ENCODE peak calls at places on chromosomes 11 and 22, in nine cellular contexts. One of them, this sample, is unnamed.

GRCh38 chr11:97389270-97389669 is 999.5 kb downstream of the JRKL start:
- DNase-seq in fibroblast of lung: no peak
- DNase-seq in AG20443: no peak
- DNase-seq in activated CD4-positive, alpha-beta T cell treated with anti-CD3 and anti-CD28 coated beads for 48 hours: no peak
- DNase-seq in ovary: no peak
- DNase-seq in stimulated activated CD4-positive, alpha-beta T cell treated with anti-CD3 and anti-CD28 coated beads, Interleukin-2, amount 100 ng/mL, for 48 hours: no peak
- DNase-seq in NCI-H446 treated with DMSO at 0.1 percent for 48 hours: no peak
- DNase-seq in activated naive CD4-positive, alpha-beta T cell: no peak
- DNase-seq in stimulated activated CD8-positive, alpha-beta memory T cell treated with anti-CD3 and anti-CD28 coated beads, Interleukin-4, amount 100 ng/mL, for 24 hours: no peak
- DNase-seq in this sample: no peak

GRCh38 chr11:33383075-33383919 is 126.1 kb downstream of the HIPK3 start:
- DNase-seq in fibroblast of lung: no peak
- DNase-seq in AG20443: no peak
- DNase-seq in activated CD4-positive, alpha-beta T cell treated with anti-CD3 and anti-CD28 coated beads for 48 hours: no peak
- DNase-seq in activated naive CD4-positive, alpha-beta T cell: no peak
- DNase-seq in ovary: no peak
- DNase-seq in NCI-H446 treated with DMSO at 0.1 percent for 48 hours: no peak
- DNase-seq in stimulated activated CD8-positive, alpha-beta memory T cell treated with anti-CD3 and anti-CD28 coated beads, Interleukin-4, amount 100 ng/mL, for 24 hours: no peak
- DNase-seq in stimulated activated CD4-positive, alpha-beta T cell treated with anti-CD3 and anti-CD28 coated beads, Interleukin-2, amount 100 ng/mL, for 48 hours: no peak
- DNase-seq in this sample: no peak

GRCh38 chr11:100578966-100579365 is 108.1 kb upstream of the ARHGAP42 start:
- DNase-seq in AG20443: no peak
- DNase-seq in activated naive CD4-positive, alpha-beta T cell: no peak
- DNase-seq in stimulated activated CD8-positive, alpha-beta memory T cell treated with anti-CD3 and anti-CD28 coated beads, Interleukin-4, amount 100 ng/mL, for 24 hours: no peak
- DNase-seq in stimulated activated CD4-positive, alpha-beta T cell treated with anti-CD3 and anti-CD28 coated beads, Interleukin-2, amount 100 ng/mL, for 48 hours: no peak
- DNase-seq in NCI-H446 treated with DMSO at 0.1 percent for 48 hours: no peak
- DNase-seq in ovary: no peak
- DNase-seq in fibroblast of lung: peak
- DNase-seq in activated CD4-positive, alpha-beta T cell treated with anti-CD3 and anti-CD28 coated beads for 48 hours: no peak
- DNase-seq in this sample: no peak

GRCh38 chr11:71169328-71169727 is 83.0 kb downstream of the SHANK2 start:
- DNase-seq in activated CD4-positive, alpha-beta T cell treated with anti-CD3 and anti-CD28 coated beads for 48 hours: no peak
- DNase-seq in AG20443: no peak
- DNase-seq in ovary: no peak
- DNase-seq in NCI-H446 treated with DMSO at 0.1 percent for 48 hours: no peak
- DNase-seq in stimulated activated CD8-positive, alpha-beta memory T cell treated with anti-CD3 and anti-CD28 coated beads, Interleukin-4, amount 100 ng/mL, for 24 hours: no peak
- DNase-seq in fibroblast of lung: no peak
- DNase-seq in activated naive CD4-positive, alpha-beta T cell: no peak
- DNase-seq in stimulated activated CD4-positive, alpha-beta T cell treated with anti-CD3 and anti-CD28 coated beads, Interleukin-2, amount 100 ng/mL, for 48 hours: no peak
- DNase-seq in this sample: no peak

GRCh38 chr11:94768602-94769511 is 701 bp downstream of the AMOTL1 start:
- DNase-seq in fibroblast of lung: peak
- DNase-seq in activated naive CD4-positive, alpha-beta T cell: no peak
- DNase-seq in AG20443: peak
- DNase-seq in stimulated activated CD8-positive, alpha-beta memory T cell treated with anti-CD3 and anti-CD28 coated beads, Interleukin-4, amount 100 ng/mL, for 24 hours: no peak
- DNase-seq in ovary: peak
- DNase-seq in stimulated activated CD4-positive, alpha-beta T cell treated with anti-CD3 and anti-CD28 coated beads, Interleukin-2, amount 100 ng/mL, for 48 hours: no peak
- DNase-seq in NCI-H446 treated with DMSO at 0.1 percent for 48 hours: no peak
- DNase-seq in activated CD4-positive, alpha-beta T cell treated with anti-CD3 and anti-CD28 coated beads for 48 hours: peak
- DNase-seq in this sample: peak

GRCh38 chr22:36775589-36775965 is 342 bp downstream of the IFT27 start:
- DNase-seq in stimulated activated CD4-positive, alpha-beta T cell treated with anti-CD3 and anti-CD28 coated beads, Interleukin-2, amount 100 ng/mL, for 48 hours: peak
- DNase-seq in fibroblast of lung: peak
- DNase-seq in ovary: peak
- DNase-seq in activated CD4-positive, alpha-beta T cell treated with anti-CD3 and anti-CD28 coated beads for 48 hours: peak
- DNase-seq in activated naive CD4-positive, alpha-beta T cell: peak
- DNase-seq in stimulated activated CD8-positive, alpha-beta memory T cell treated with anti-CD3 and anti-CD28 coated beads, Interleukin-4, amount 100 ng/mL, for 24 hours: peak
- DNase-seq in NCI-H446 treated with DMSO at 0.1 percent for 48 hours: no peak
- DNase-seq in AG20443: no peak
- DNase-seq in this sample: peak

GRCh38 chr11:30889116-30889765 is 303.1 kb upstream of the MPPED2 start:
- DNase-seq in stimulated activated CD4-positive, alpha-beta T cell treated with anti-CD3 and anti-CD28 coated beads, Interleukin-2, amount 100 ng/mL, for 48 hours: no peak
- DNase-seq in NCI-H446 treated with DMSO at 0.1 percent for 48 hours: no peak
- DNase-seq in fibroblast of lung: peak
- DNase-seq in ovary: no peak
- DNase-seq in stimulated activated CD8-positive, alpha-beta memory T cell treated with anti-CD3 and anti-CD28 coated beads, Interleukin-4, amount 100 ng/mL, for 24 hours: no peak
- DNase-seq in AG20443: peak
- DNase-seq in activated CD4-positive, alpha-beta T cell treated with anti-CD3 and anti-CD28 coated beads for 48 hours: no peak
- DNase-seq in activated naive CD4-positive, alpha-beta T cell: no peak
- DNase-seq in this sample: no peak

GRCh38 chr11:94851864-94852581 is 83.9 kb downstream of the AMOTL1 start:
- DNase-seq in activated CD4-positive, alpha-beta T cell treated with anti-CD3 and anti-CD28 coated beads for 48 hours: no peak
- DNase-seq in AG20443: no peak
- DNase-seq in activated naive CD4-positive, alpha-beta T cell: no peak
- DNase-seq in ovary: no peak
- DNase-seq in stimulated activated CD4-positive, alpha-beta T cell treated with anti-CD3 and anti-CD28 coated beads, Interleukin-2, amount 100 ng/mL, for 48 hours: no peak
- DNase-seq in stimulated activated CD8-positive, alpha-beta memory T cell treated with anti-CD3 and anti-CD28 coated beads, Interleukin-4, amount 100 ng/mL, for 24 hours: no peak
- DNase-seq in NCI-H446 treated with DMSO at 0.1 percent for 48 hours: peak
- DNase-seq in fibroblast of lung: no peak
- DNase-seq in this sample: no peak

GRCh38 chr11:119529936-119530335 is 107.0 kb upstream of the THY1 start:
- DNase-seq in ovary: no peak
- DNase-seq in AG20443: no peak
- DNase-seq in NCI-H446 treated with DMSO at 0.1 percent for 48 hours: no peak
- DNase-seq in fibroblast of lung: no peak
- DNase-seq in activated naive CD4-positive, alpha-beta T cell: no peak
- DNase-seq in activated CD4-positive, alpha-beta T cell treated with anti-CD3 and anti-CD28 coated beads for 48 hours: no peak
- DNase-seq in stimulated activated CD4-positive, alpha-beta T cell treated with anti-CD3 and anti-CD28 coated beads, Interleukin-2, amount 100 ng/mL, for 48 hours: no peak
- DNase-seq in stimulated activated CD8-positive, alpha-beta memory T cell treated with anti-CD3 and anti-CD28 coated beads, Interleukin-4, amount 100 ng/mL, for 24 hours: no peak
- DNase-seq in this sample: no peak

GRCh38 chr11:1146311-1146864 is 11.4 kb upstream of the MUC5AC start:
- DNase-seq in NCI-H446 treated with DMSO at 0.1 percent for 48 hours: no peak
- DNase-seq in fibroblast of lung: no peak
- DNase-seq in activated naive CD4-positive, alpha-beta T cell: no peak
- DNase-seq in activated CD4-positive, alpha-beta T cell treated with anti-CD3 and anti-CD28 coated beads for 48 hours: peak
- DNase-seq in stimulated activated CD4-positive, alpha-beta T cell treated with anti-CD3 and anti-CD28 coated beads, Interleukin-2, amount 100 ng/mL, for 48 hours: no peak
- DNase-seq in stimulated activated CD8-positive, alpha-beta memory T cell treated with anti-CD3 and anti-CD28 coated beads, Interleukin-4, amount 100 ng/mL, for 24 hours: no peak
- DNase-seq in AG20443: no peak
- DNase-seq in ovary: no peak
- DNase-seq in this sample: no peak

GRCh38 chr22:43823353-43823908 is 11.3 kb upstream of the EFCAB6 start:
- DNase-seq in stimulated activated CD4-positive, alpha-beta T cell treated with anti-CD3 and anti-CD28 coated beads, Interleukin-2, amount 100 ng/mL, for 48 hours: no peak
- DNase-seq in stimulated activated CD8-positive, alpha-beta memory T cell treated with anti-CD3 and anti-CD28 coated beads, Interleukin-4, amount 100 ng/mL, for 24 hours: no peak
- DNase-seq in ovary: peak
- DNase-seq in activated naive CD4-positive, alpha-beta T cell: no peak
- DNase-seq in activated CD4-positive, alpha-beta T cell treated with anti-CD3 and anti-CD28 coated beads for 48 hours: no peak
- DNase-seq in AG20443: no peak
- DNase-seq in fibroblast of lung: no peak
- DNase-seq in NCI-H446 treated with DMSO at 0.1 percent for 48 hours: no peak
- DNase-seq in this sample: no peak

GRCh38 chr22:44243761-44244160 is 63.0 kb downstream of the PARVG start:
- DNase-seq in stimulated activated CD8-positive, alpha-beta memory T cell treated with anti-CD3 and anti-CD28 coated beads, Interleukin-4, amount 100 ng/mL, for 24 hours: no peak
- DNase-seq in activated naive CD4-positive, alpha-beta T cell: no peak
- DNase-seq in ovary: no peak
- DNase-seq in stimulated activated CD4-positive, alpha-beta T cell treated with anti-CD3 and anti-CD28 coated beads, Interleukin-2, amount 100 ng/mL, for 48 hours: no peak
- DNase-seq in NCI-H446 treated with DMSO at 0.1 percent for 48 hours: no peak
- DNase-seq in activated CD4-positive, alpha-beta T cell treated with anti-CD3 and anti-CD28 coated beads for 48 hours: no peak
- DNase-seq in AG20443: no peak
- DNase-seq in fibroblast of lung: no peak
- DNase-seq in this sample: no peak

GRCh38 chr11:57464343-57465181 is 4.2 kb downstream of the RTN4RL2 start:
- DNase-seq in activated naive CD4-positive, alpha-beta T cell: no peak
- DNase-seq in ovary: no peak
- DNase-seq in stimulated activated CD8-positive, alpha-beta memory T cell treated with anti-CD3 and anti-CD28 coated beads, Interleukin-4, amount 100 ng/mL, for 24 hours: no peak
- DNase-seq in AG20443: no peak
- DNase-seq in NCI-H446 treated with DMSO at 0.1 percent for 48 hours: no peak
- DNase-seq in fibroblast of lung: no peak
- DNase-seq in activated CD4-positive, alpha-beta T cell treated with anti-CD3 and anti-CD28 coated beads for 48 hours: no peak
- DNase-seq in stimulated activated CD4-positive, alpha-beta T cell treated with anti-CD3 and anti-CD28 coated beads, Interleukin-2, amount 100 ng/mL, for 48 hours: no peak
- DNase-seq in this sample: no peak

GRCh38 chr11:17686185-17686980 is 33.0 kb upstream of the MYOD1 start:
- DNase-seq in activated CD4-positive, alpha-beta T cell treated with anti-CD3 and anti-CD28 coated beads for 48 hours: no peak
- DNase-seq in fibroblast of lung: no peak
- DNase-seq in AG20443: no peak
- DNase-seq in ovary: no peak
- DNase-seq in stimulated activated CD4-positive, alpha-beta T cell treated with anti-CD3 and anti-CD28 coated beads, Interleukin-2, amount 100 ng/mL, for 48 hours: no peak
- DNase-seq in activated naive CD4-positive, alpha-beta T cell: no peak
- DNase-seq in NCI-H446 treated with DMSO at 0.1 percent for 48 hours: no peak
- DNase-seq in stimulated activated CD8-positive, alpha-beta memory T cell treated with anti-CD3 and anti-CD28 coated beads, Interleukin-4, amount 100 ng/mL, for 24 hours: no peak
- DNase-seq in this sample: peak

GRCh38 chr11:63845305-63845704 is 6.4 kb downstream of the MARK2 start:
- DNase-seq in activated naive CD4-positive, alpha-beta T cell: no peak
- DNase-seq in stimulated activated CD8-positive, alpha-beta memory T cell treated with anti-CD3 and anti-CD28 coated beads, Interleukin-4, amount 100 ng/mL, for 24 hours: no peak
- DNase-seq in fibroblast of lung: peak
- DNase-seq in NCI-H446 treated with DMSO at 0.1 percent for 48 hours: no peak
- DNase-seq in activated CD4-positive, alpha-beta T cell treated with anti-CD3 and anti-CD28 coated beads for 48 hours: no peak
- DNase-seq in stimulated activated CD4-positive, alpha-beta T cell treated with anti-CD3 and anti-CD28 coated beads, Interleukin-2, amount 100 ng/mL, for 48 hours: no peak
- DNase-seq in ovary: no peak
- DNase-seq in AG20443: peak
- DNase-seq in this sample: no peak

GRCh38 chr22:37623075-37624016 is 14.7 kb downstream of the GGA1 start:
- DNase-seq in activated CD4-positive, alpha-beta T cell treated with anti-CD3 and anti-CD28 coated beads for 48 hours: peak
- DNase-seq in stimulated activated CD8-positive, alpha-beta memory T cell treated with anti-CD3 and anti-CD28 coated beads, Interleukin-4, amount 100 ng/mL, for 24 hours: peak
- DNase-seq in ovary: peak
- DNase-seq in NCI-H446 treated with DMSO at 0.1 percent for 48 hours: no peak
- DNase-seq in activated naive CD4-positive, alpha-beta T cell: peak
- DNase-seq in AG20443: peak
- DNase-seq in fibroblast of lung: peak
- DNase-seq in stimulated activated CD4-positive, alpha-beta T cell treated with anti-CD3 and anti-CD28 coated beads, Interleukin-2, amount 100 ng/mL, for 48 hours: peak
- DNase-seq in this sample: peak

GRCh38 chr22:41048791-41049717 is 43.3 kb upstream of the EP300 start:
- DNase-seq in ovary: peak
- DNase-seq in AG20443: peak
- DNase-seq in NCI-H446 treated with DMSO at 0.1 percent for 48 hours: no peak
- DNase-seq in stimulated activated CD4-positive, alpha-beta T cell treated with anti-CD3 and anti-CD28 coated beads, Interleukin-2, amount 100 ng/mL, for 48 hours: no peak
- DNase-seq in stimulated activated CD8-positive, alpha-beta memory T cell treated with anti-CD3 and anti-CD28 coated beads, Interleukin-4, amount 100 ng/mL, for 24 hours: no peak
- DNase-seq in activated naive CD4-positive, alpha-beta T cell: no peak
- DNase-seq in fibroblast of lung: peak
- DNase-seq in activated CD4-positive, alpha-beta T cell treated with anti-CD3 and anti-CD28 coated beads for 48 hours: no peak
- DNase-seq in this sample: peak

GRCh38 chr11:134460044-134460371 is 48.0 kb upstream of the B3GAT1 start:
- DNase-seq in ovary: no peak
- DNase-seq in AG20443: no peak
- DNase-seq in fibroblast of lung: no peak
- DNase-seq in NCI-H446 treated with DMSO at 0.1 percent for 48 hours: no peak
- DNase-seq in stimulated activated CD8-positive, alpha-beta memory T cell treated with anti-CD3 and anti-CD28 coated beads, Interleukin-4, amount 100 ng/mL, for 24 hours: no peak
- DNase-seq in activated CD4-positive, alpha-beta T cell treated with anti-CD3 and anti-CD28 coated beads for 48 hours: no peak
- DNase-seq in stimulated activated CD4-positive, alpha-beta T cell treated with anti-CD3 and anti-CD28 coated beads, Interleukin-2, amount 100 ng/mL, for 48 hours: no peak
- DNase-seq in activated naive CD4-positive, alpha-beta T cell: no peak
- DNase-seq in this sample: no peak

GRCh38 chr11:70496591-70497535 is 98.5 kb downstream of the CTTN start:
- DNase-seq in AG20443: no peak
- DNase-seq in stimulated activated CD4-positive, alpha-beta T cell treated with anti-CD3 and anti-CD28 coated beads, Interleukin-2, amount 100 ng/mL, for 48 hours: no peak
- DNase-seq in activated CD4-positive, alpha-beta T cell treated with anti-CD3 and anti-CD28 coated beads for 48 hours: no peak
- DNase-seq in ovary: peak
- DNase-seq in NCI-H446 treated with DMSO at 0.1 percent for 48 hours: no peak
- DNase-seq in fibroblast of lung: no peak
- DNase-seq in activated naive CD4-positive, alpha-beta T cell: no peak
- DNase-seq in stimulated activated CD8-positive, alpha-beta memory T cell treated with anti-CD3 and anti-CD28 coated beads, Interleukin-4, amount 100 ng/mL, for 24 hours: no peak
- DNase-seq in this sample: peak

GRCh38 chr22:36586852-36587251 is 57.9 kb upstream of the EIF3D start:
- DNase-seq in fibroblast of lung: no peak
- DNase-seq in stimulated activated CD4-positive, alpha-beta T cell treated with anti-CD3 and anti-CD28 coated beads, Interleukin-2, amount 100 ng/mL, for 48 hours: no peak
- DNase-seq in AG20443: no peak
- DNase-seq in stimulated activated CD8-positive, alpha-beta memory T cell treated with anti-CD3 and anti-CD28 coated beads, Interleukin-4, amount 100 ng/mL, for 24 hours: no peak
- DNase-seq in activated CD4-positive, alpha-beta T cell treated with anti-CD3 and anti-CD28 coated beads for 48 hours: no peak
- DNase-seq in NCI-H446 treated with DMSO at 0.1 percent for 48 hours: no peak
- DNase-seq in activated naive CD4-positive, alpha-beta T cell: no peak
- DNase-seq in ovary: no peak
- DNase-seq in this sample: no peak

GRCh38 chr11:44334356-44335004 is 24.5 kb upstream of the ALX4 start:
- DNase-seq in stimulated activated CD8-positive, alpha-beta memory T cell treated with anti-CD3 and anti-CD28 coated beads, Interleukin-4, amount 100 ng/mL, for 24 hours: no peak
- DNase-seq in activated CD4-positive, alpha-beta T cell treated with anti-CD3 and anti-CD28 coated beads for 48 hours: no peak
- DNase-seq in stimulated activated CD4-positive, alpha-beta T cell treated with anti-CD3 and anti-CD28 coated beads, Interleukin-2, amount 100 ng/mL, for 48 hours: no peak
- DNase-seq in NCI-H446 treated with DMSO at 0.1 percent for 48 hours: no peak
- DNase-seq in AG20443: no peak
- DNase-seq in ovary: no peak
- DNase-seq in fibroblast of lung: no peak
- DNase-seq in activated naive CD4-positive, alpha-beta T cell: no peak
- DNase-seq in this sample: no peak

GRCh38 chr22:39628563-39629080 is 58.1 kb downstream of the CACNA1I start:
- DNase-seq in ovary: no peak
- DNase-seq in NCI-H446 treated with DMSO at 0.1 percent for 48 hours: no peak
- DNase-seq in stimulated activated CD8-positive, alpha-beta memory T cell treated with anti-CD3 and anti-CD28 coated beads, Interleukin-4, amount 100 ng/mL, for 24 hours: no peak
- DNase-seq in stimulated activated CD4-positive, alpha-beta T cell treated with anti-CD3 and anti-CD28 coated beads, Interleukin-2, amount 100 ng/mL, for 48 hours: no peak
- DNase-seq in activated naive CD4-positive, alpha-beta T cell: no peak
- DNase-seq in AG20443: no peak
- DNase-seq in activated CD4-positive, alpha-beta T cell treated with anti-CD3 and anti-CD28 coated beads for 48 hours: no peak
- DNase-seq in fibroblast of lung: no peak
- DNase-seq in this sample: no peak

GRCh38 chr11:16280256-16280682 is 76.1 kb downstream of the SOX6 start:
- DNase-seq in activated CD4-positive, alpha-beta T cell treated with anti-CD3 and anti-CD28 coated beads for 48 hours: peak
- DNase-seq in fibroblast of lung: peak
- DNase-seq in ovary: no peak
- DNase-seq in stimulated activated CD8-positive, alpha-beta memory T cell treated with anti-CD3 and anti-CD28 coated beads, Interleukin-4, amount 100 ng/mL, for 24 hours: no peak
- DNase-seq in stimulated activated CD4-positive, alpha-beta T cell treated with anti-CD3 and anti-CD28 coated beads, Interleukin-2, amount 100 ng/mL, for 48 hours: no peak
- DNase-seq in NCI-H446 treated with DMSO at 0.1 percent for 48 hours: peak
- DNase-seq in activated naive CD4-positive, alpha-beta T cell: no peak
- DNase-seq in AG20443: no peak
- DNase-seq in this sample: peak

GRCh38 chr11:116180806-116181600 is 591.8 kb downstream of the BUD13 start:
- DNase-seq in ovary: peak
- DNase-seq in fibroblast of lung: no peak
- DNase-seq in stimulated activated CD4-positive, alpha-beta T cell treated with anti-CD3 and anti-CD28 coated beads, Interleukin-2, amount 100 ng/mL, for 48 hours: no peak
- DNase-seq in activated CD4-positive, alpha-beta T cell treated with anti-CD3 and anti-CD28 coated beads for 48 hours: no peak
- DNase-seq in NCI-H446 treated with DMSO at 0.1 percent for 48 hours: peak
- DNase-seq in AG20443: no peak
- DNase-seq in activated naive CD4-positive, alpha-beta T cell: no peak
- DNase-seq in stimulated activated CD8-positive, alpha-beta memory T cell treated with anti-CD3 and anti-CD28 coated beads, Interleukin-4, amount 100 ng/mL, for 24 hours: no peak
- DNase-seq in this sample: no peak

GRCh38 chr11:23540101-23540561 is 679.9 kb upstream of the CCDC179 start:
- DNase-seq in NCI-H446 treated with DMSO at 0.1 percent for 48 hours: no peak
- DNase-seq in stimulated activated CD8-positive, alpha-beta memory T cell treated with anti-CD3 and anti-CD28 coated beads, Interleukin-4, amount 100 ng/mL, for 24 hours: no peak
- DNase-seq in AG20443: peak
- DNase-seq in fibroblast of lung: peak
- DNase-seq in activated CD4-positive, alpha-beta T cell treated with anti-CD3 and anti-CD28 coated beads for 48 hours: no peak
- DNase-seq in stimulated activated CD4-positive, alpha-beta T cell treated with anti-CD3 and anti-CD28 coated beads, Interleukin-2, amount 100 ng/mL, for 48 hours: no peak
- DNase-seq in ovary: no peak
- DNase-seq in activated naive CD4-positive, alpha-beta T cell: no peak
- DNase-seq in this sample: no peak

GRCh38 chr22:40449676-40450035 is 79.3 kb downstream of the SGSM3 start:
- DNase-seq in fibroblast of lung: peak
- DNase-seq in activated CD4-positive, alpha-beta T cell treated with anti-CD3 and anti-CD28 coated beads for 48 hours: no peak
- DNase-seq in NCI-H446 treated with DMSO at 0.1 percent for 48 hours: peak
- DNase-seq in activated naive CD4-positive, alpha-beta T cell: no peak
- DNase-seq in stimulated activated CD4-positive, alpha-beta T cell treated with anti-CD3 and anti-CD28 coated beads, Interleukin-2, amount 100 ng/mL, for 48 hours: no peak
- DNase-seq in stimulated activated CD8-positive, alpha-beta memory T cell treated with anti-CD3 and anti-CD28 coated beads, Interleukin-4, amount 100 ng/mL, for 24 hours: no peak
- DNase-seq in AG20443: peak
- DNase-seq in ovary: no peak
- DNase-seq in this sample: no peak

GRCh38 chr22:35703861-35704584 is 13.6 kb upstream of the APOL5 start:
- DNase-seq in AG20443: no peak
- DNase-seq in stimulated activated CD8-positive, alpha-beta memory T cell treated with anti-CD3 and anti-CD28 coated beads, Interleukin-4, amount 100 ng/mL, for 24 hours: no peak
- DNase-seq in stimulated activated CD4-positive, alpha-beta T cell treated with anti-CD3 and anti-CD28 coated beads, Interleukin-2, amount 100 ng/mL, for 48 hours: no peak
- DNase-seq in fibroblast of lung: peak
- DNase-seq in activated CD4-positive, alpha-beta T cell treated with anti-CD3 and anti-CD28 coated beads for 48 hours: no peak
- DNase-seq in NCI-H446 treated with DMSO at 0.1 percent for 48 hours: no peak
- DNase-seq in activated naive CD4-positive, alpha-beta T cell: no peak
- DNase-seq in ovary: no peak
- DNase-seq in this sample: no peak

GRCh38 chr22:36687516-36687915 is 16.0 kb downstream of the CACNG2 start:
- DNase-seq in stimulated activated CD8-positive, alpha-beta memory T cell treated with anti-CD3 and anti-CD28 coated beads, Interleukin-4, amount 100 ng/mL, for 24 hours: no peak
- DNase-seq in stimulated activated CD4-positive, alpha-beta T cell treated with anti-CD3 and anti-CD28 coated beads, Interleukin-2, amount 100 ng/mL, for 48 hours: no peak
- DNase-seq in activated CD4-positive, alpha-beta T cell treated with anti-CD3 and anti-CD28 coated beads for 48 hours: no peak
- DNase-seq in AG20443: no peak
- DNase-seq in ovary: no peak
- DNase-seq in NCI-H446 treated with DMSO at 0.1 percent for 48 hours: no peak
- DNase-seq in activated naive CD4-positive, alpha-beta T cell: no peak
- DNase-seq in fibroblast of lung: no peak
- DNase-seq in this sample: no peak

GRCh38 chr11:9774591-9775392 is 110.9 kb downstream of the SWAP70 start:
- DNase-seq in NCI-H446 treated with DMSO at 0.1 percent for 48 hours: no peak
- DNase-seq in stimulated activated CD4-positive, alpha-beta T cell treated with anti-CD3 and anti-CD28 coated beads, Interleukin-2, amount 100 ng/mL, for 48 hours: no peak
- DNase-seq in activated CD4-positive, alpha-beta T cell treated with anti-CD3 and anti-CD28 coated beads for 48 hours: no peak
- DNase-seq in fibroblast of lung: peak
- DNase-seq in activated naive CD4-positive, alpha-beta T cell: no peak
- DNase-seq in ovary: no peak
- DNase-seq in stimulated activated CD8-positive, alpha-beta memory T cell treated with anti-CD3 and anti-CD28 coated beads, Interleukin-4, amount 100 ng/mL, for 24 hours: no peak
- DNase-seq in AG20443: peak
- DNase-seq in this sample: no peak

GRCh38 chr11:121048464-121049233 is 24.7 kb downstream of the TBCEL start:
- DNase-seq in activated CD4-positive, alpha-beta T cell treated with anti-CD3 and anti-CD28 coated beads for 48 hours: no peak
- DNase-seq in stimulated activated CD4-positive, alpha-beta T cell treated with anti-CD3 and anti-CD28 coated beads, Interleukin-2, amount 100 ng/mL, for 48 hours: no peak
- DNase-seq in fibroblast of lung: no peak
- DNase-seq in AG20443: no peak
- DNase-seq in stimulated activated CD8-positive, alpha-beta memory T cell treated with anti-CD3 and anti-CD28 coated beads, Interleukin-4, amount 100 ng/mL, for 24 hours: no peak
- DNase-seq in ovary: no peak
- DNase-seq in NCI-H446 treated with DMSO at 0.1 percent for 48 hours: no peak
- DNase-seq in activated naive CD4-positive, alpha-beta T cell: no peak
- DNase-seq in this sample: no peak

GRCh38 chr11:114377612-114378267 is 22.6 kb downstream of the C11orf71 start:
- DNase-seq in fibroblast of lung: no peak
- DNase-seq in NCI-H446 treated with DMSO at 0.1 percent for 48 hours: no peak
- DNase-seq in activated CD4-positive, alpha-beta T cell treated with anti-CD3 and anti-CD28 coated beads for 48 hours: no peak
- DNase-seq in stimulated activated CD8-positive, alpha-beta memory T cell treated with anti-CD3 and anti-CD28 coated beads, Interleukin-4, amount 100 ng/mL, for 24 hours: no peak
- DNase-seq in activated naive CD4-positive, alpha-beta T cell: no peak
- DNase-seq in ovary: no peak
- DNase-seq in stimulated activated CD4-positive, alpha-beta T cell treated with anti-CD3 and anti-CD28 coated beads, Interleukin-2, amount 100 ng/mL, for 48 hours: no peak
- DNase-seq in AG20443: peak
- DNase-seq in this sample: no peak

This sample was measured in psoas muscle.